ENCODE peak calls at places on chromosomes 2 and 18, in seven cellular contexts. C is non-pigmented ciliary epithelial cell, O is T-helper 1 cell, T is A172, R is uterus, J is RPMI7951, S is iris pigment epithelial cell. V is an unnamed sample.

GRCh38 chr2:104432401-104432800 is 421.5 kb upstream of the POU3F3 start:
- DNase-seq in C (no peak), R (no peak), T (no peak), O (no peak), J (no peak), S (no peak), V (no peak)

GRCh38 chr18:27665264-27665799 is 480.2 kb upstream of the CHST9 start:
- DNase-seq in T (no peak), C (no peak), S (no peak), R (no peak), O (no peak), J (no peak), V (no peak)

GRCh38 chr2:238636269-238637073 is 209.7 kb downstream of the ASB1 start:
- DNase-seq in C (peak; percentile 43), S (no peak), J (peak; percentile 94), O (no peak), T (peak; percentile 94), R (peak; percentile 45), V (no peak)

GRCh38 chr18:12121175-12122095 is 27.8 kb downstream of the ANKRD62 start:
- DNase-seq in O (no peak), C (no peak), R (no peak), T (no peak), S (peak; percentile 7), J (peak; percentile 4), V (no peak)

GRCh38 chr2:38723173-38723572 is 28.0 kb downstream of the SRSF7 start:
- DNase-seq in R (peak; percentile 7), O (no peak), C (no peak), J (no peak), S (no peak), T (no peak), V (no peak)

GRCh38 chr2:24955232-24955631 is 16.5 kb downstream of the DNAJC27 start:
- DNase-seq in J (no peak), T (no peak), S (no peak), C (no peak), R (no peak), O (no peak), V (no peak)

GRCh38 chr18:39627936-39628335 is 2062.3 kb upstream of the CELF4 start:
- DNase-seq in R (no peak), C (no peak), O (no peak), S (peak; percentile 65), T (no peak), J (no peak), V (no peak)

GRCh38 chr2:23434721-23435121 is 49.7 kb downstream of the KLHL29 start:
- DNase-seq in R (no peak), S (peak; percentile 30), O (no peak), C (no peak), T (no peak), J (no peak), V (no peak)

GRCh38 chr2:240411261-240412160 is 24.0 kb upstream of the GPC1 start:
- DNase-seq in O (peak; percentile 10), S (no peak), C (no peak), J (no peak), T (no peak), R (peak; percentile 8), V (peak; percentile 10)

GRCh38 chr2:63818276-63818675 is 23.4 kb upstream of the UGP2 start:
- DNase-seq in S (no peak), J (no peak), C (no peak), T (no peak), R (no peak), O (no peak), V (no peak)

GRCh38 chr2:126761256-126761980 is 105.5 kb downstream of the GYPC start:
- DNase-seq in R (no peak), O (no peak), J (no peak), S (no peak), C (no peak), T (no peak), V (no peak)

GRCh38 chr2:204255469-204255868 is 289.8 kb upstream of the PARD3B start:
- DNase-seq in R (no peak), C (no peak), T (no peak), S (no peak), O (no peak), J (no peak), V (peak; percentile 26)

GRCh38 chr2:177784449-177784845 is 288.1 kb downstream of the PDE11A start:
- DNase-seq in J (peak; percentile 4), C (peak; percentile 49), R (no peak), S (peak; percentile 94), T (no peak), O (no peak), V (no peak)

GRCh38 chr2:110770696-110771425 is 38.5 kb downstream of the ACOXL start:
- DNase-seq in J (peak; percentile 77), O (no peak), R (no peak), C (peak; percentile 1), T (peak; percentile 22), S (peak; percentile 31), V (no peak)

GRCh38 chr2:164692114-164692513 is 70.8 kb upstream of the GRB14 start:
- DNase-seq in C (no peak), R (no peak), T (no peak), O (no peak), J (no peak), S (no peak), V (no peak)

GRCh38 chr2:216216951-216217903 is 108.1 kb downstream of the XRCC5 start:
- DNase-seq in S (peak; percentile 60), O (no peak), R (no peak), J (peak; percentile 96), T (peak; percentile 93), C (no peak), V (no peak)